ENCODE peak calls at places on chromosomes 3 and 15, in nine cellular contexts. One of them, this sample, is unnamed.

GRCh38 chr3:13288732-13289718 is 131.1 kb downstream of the NUP210 start:
- DNase-seq in anterior cingulate cortex: no peak
- DNase-seq in activated CD4-positive, alpha-beta T cell treated with anti-CD3 and anti-CD28 coated beads for 48 hours: no peak
- DNase-seq in amniotic epithelial cell: no peak
- DNase-seq in HFFc6: no peak
- DNase-seq in heart left ventricle: no peak
- DNase-seq in HuH-7: no peak
- DNase-seq in endothelial cell: no peak
- DNase-seq in caudate nucleus: no peak
- DNase-seq in this sample: no peak

GRCh38 chr15:31272558-31273257 is 53.9 kb upstream of the KLF13 start:
- DNase-seq in anterior cingulate cortex: no peak
- DNase-seq in activated CD4-positive, alpha-beta T cell treated with anti-CD3 and anti-CD28 coated beads for 48 hours: no peak
- DNase-seq in amniotic epithelial cell: no peak
- DNase-seq in HFFc6: no peak
- DNase-seq in heart left ventricle: peak
- DNase-seq in HuH-7: no peak
- DNase-seq in endothelial cell: no peak
- DNase-seq in caudate nucleus: no peak
- DNase-seq in this sample: no peak

GRCh38 chr15:70240082-70240481 is 142.4 kb upstream of the TLE3 start:
- DNase-seq in anterior cingulate cortex: no peak
- DNase-seq in activated CD4-positive, alpha-beta T cell treated with anti-CD3 and anti-CD28 coated beads for 48 hours: peak
- DNase-seq in amniotic epithelial cell: no peak
- DNase-seq in HFFc6: no peak
- DNase-seq in heart left ventricle: no peak
- DNase-seq in HuH-7: no peak
- DNase-seq in endothelial cell: no peak
- DNase-seq in caudate nucleus: no peak
- DNase-seq in this sample: no peak

GRCh38 chr15:50227076-50227475 is 38.5 kb downstream of the HDC start:
- DNase-seq in anterior cingulate cortex: no peak
- DNase-seq in activated CD4-positive, alpha-beta T cell treated with anti-CD3 and anti-CD28 coated beads for 48 hours: no peak
- DNase-seq in amniotic epithelial cell: peak
- DNase-seq in HFFc6: peak
- DNase-seq in heart left ventricle: no peak
- DNase-seq in HuH-7: no peak
- DNase-seq in endothelial cell: no peak
- DNase-seq in caudate nucleus: no peak
- DNase-seq in this sample: no peak

GRCh38 chr3:47082519-47082918 is 81.4 kb downstream of the SETD2 start:
- DNase-seq in anterior cingulate cortex: no peak
- DNase-seq in activated CD4-positive, alpha-beta T cell treated with anti-CD3 and anti-CD28 coated beads for 48 hours: no peak
- DNase-seq in amniotic epithelial cell: peak
- DNase-seq in HFFc6: peak
- DNase-seq in heart left ventricle: no peak
- DNase-seq in HuH-7: no peak
- DNase-seq in endothelial cell: no peak
- DNase-seq in caudate nucleus: no peak
- DNase-seq in this sample: no peak

GRCh38 chr15:60389261-60390077 is 8.3 kb downstream of the ANXA2 start:
- DNase-seq in anterior cingulate cortex: no peak
- DNase-seq in activated CD4-positive, alpha-beta T cell treated with anti-CD3 and anti-CD28 coated beads for 48 hours: peak
- DNase-seq in amniotic epithelial cell: no peak
- DNase-seq in HFFc6: no peak
- DNase-seq in heart left ventricle: no peak
- DNase-seq in HuH-7: no peak
- DNase-seq in endothelial cell: no peak
- DNase-seq in caudate nucleus: no peak
- DNase-seq in this sample: peak

GRCh38 chr15:33195283-33195682 is 769 bp upstream of the FMN1 start:
- DNase-seq in anterior cingulate cortex: no peak
- DNase-seq in activated CD4-positive, alpha-beta T cell treated with anti-CD3 and anti-CD28 coated beads for 48 hours: peak
- DNase-seq in amniotic epithelial cell: no peak
- DNase-seq in HFFc6: no peak
- DNase-seq in heart left ventricle: no peak
- DNase-seq in HuH-7: no peak
- DNase-seq in endothelial cell: no peak
- DNase-seq in caudate nucleus: no peak
- DNase-seq in this sample: no peak

GRCh38 chr3:87053548-87053947 is 62.6 kb upstream of the VGLL3 start:
- DNase-seq in anterior cingulate cortex: no peak
- DNase-seq in activated CD4-positive, alpha-beta T cell treated with anti-CD3 and anti-CD28 coated beads for 48 hours: no peak
- DNase-seq in amniotic epithelial cell: no peak
- DNase-seq in HFFc6: no peak
- DNase-seq in heart left ventricle: no peak
- DNase-seq in HuH-7: no peak
- DNase-seq in endothelial cell: no peak
- DNase-seq in caudate nucleus: no peak
- DNase-seq in this sample: no peak

GRCh38 chr15:90885432-90886290 is 1.4 kb downstream of the FES start:
- DNase-seq in anterior cingulate cortex: peak
- DNase-seq in activated CD4-positive, alpha-beta T cell treated with anti-CD3 and anti-CD28 coated beads for 48 hours: peak
- DNase-seq in amniotic epithelial cell: peak
- DNase-seq in HFFc6: no peak
- DNase-seq in heart left ventricle: peak
- DNase-seq in HuH-7: peak
- DNase-seq in endothelial cell: peak
- DNase-seq in caudate nucleus: peak
- DNase-seq in this sample: no peak

GRCh38 chr15:47374222-47374621 is 343.1 kb upstream of the SEMA6D start:
- DNase-seq in anterior cingulate cortex: no peak
- DNase-seq in activated CD4-positive, alpha-beta T cell treated with anti-CD3 and anti-CD28 coated beads for 48 hours: no peak
- DNase-seq in amniotic epithelial cell: peak
- DNase-seq in HFFc6: peak
- DNase-seq in heart left ventricle: no peak
- DNase-seq in HuH-7: peak
- DNase-seq in endothelial cell: peak
- DNase-seq in caudate nucleus: no peak
- DNase-seq in this sample: no peak

GRCh38 chr3:136069933-136070332 is 104.4 kb downstream of the PPP2R3A start:
- DNase-seq in anterior cingulate cortex: no peak
- DNase-seq in activated CD4-positive, alpha-beta T cell treated with anti-CD3 and anti-CD28 coated beads for 48 hours: no peak
- DNase-seq in amniotic epithelial cell: no peak
- DNase-seq in HFFc6: peak
- DNase-seq in heart left ventricle: no peak
- DNase-seq in HuH-7: no peak
- DNase-seq in endothelial cell: no peak
- DNase-seq in caudate nucleus: no peak
- DNase-seq in this sample: no peak

GRCh38 chr15:27690290-27690689 is 408.8 kb downstream of the OCA2 start:
- DNase-seq in anterior cingulate cortex: no peak
- DNase-seq in activated CD4-positive, alpha-beta T cell treated with anti-CD3 and anti-CD28 coated beads for 48 hours: no peak
- DNase-seq in amniotic epithelial cell: no peak
- DNase-seq in HFFc6: no peak
- DNase-seq in heart left ventricle: no peak
- DNase-seq in HuH-7: no peak
- DNase-seq in endothelial cell: no peak
- DNase-seq in caudate nucleus: no peak
- DNase-seq in this sample: no peak

GRCh38 chr3:166706094-166706493 is 674.0 kb downstream of the ZBBX start:
- DNase-seq in anterior cingulate cortex: no peak
- DNase-seq in activated CD4-positive, alpha-beta T cell treated with anti-CD3 and anti-CD28 coated beads for 48 hours: no peak
- DNase-seq in amniotic epithelial cell: no peak
- DNase-seq in HFFc6: no peak
- DNase-seq in heart left ventricle: no peak
- DNase-seq in HuH-7: no peak
- DNase-seq in endothelial cell: no peak
- DNase-seq in caudate nucleus: no peak
- DNase-seq in this sample: no peak

GRCh38 chr3:89145995-89146394 is 38.6 kb downstream of the EPHA3 start:
- DNase-seq in anterior cingulate cortex: no peak
- DNase-seq in activated CD4-positive, alpha-beta T cell treated with anti-CD3 and anti-CD28 coated beads for 48 hours: no peak
- DNase-seq in amniotic epithelial cell: peak
- DNase-seq in HFFc6: no peak
- DNase-seq in heart left ventricle: no peak
- DNase-seq in HuH-7: no peak
- DNase-seq in endothelial cell: no peak
- DNase-seq in caudate nucleus: no peak
- DNase-seq in this sample: no peak

GRCh38 chr3:13850161-13850945 is 29.5 kb downstream of the WNT7A start:
- DNase-seq in anterior cingulate cortex: no peak
- DNase-seq in activated CD4-positive, alpha-beta T cell treated with anti-CD3 and anti-CD28 coated beads for 48 hours: no peak
- DNase-seq in amniotic epithelial cell: no peak
- DNase-seq in HFFc6: peak
- DNase-seq in heart left ventricle: no peak
- DNase-seq in HuH-7: no peak
- DNase-seq in endothelial cell: no peak
- DNase-seq in caudate nucleus: no peak
- DNase-seq in this sample: peak

GRCh38 chr3:94412966-94413720 is 350.3 kb downstream of the NSUN3 start:
- DNase-seq in anterior cingulate cortex: no peak
- DNase-seq in activated CD4-positive, alpha-beta T cell treated with anti-CD3 and anti-CD28 coated beads for 48 hours: no peak
- DNase-seq in amniotic epithelial cell: no peak
- DNase-seq in HFFc6: no peak
- DNase-seq in heart left ventricle: no peak
- DNase-seq in HuH-7: no peak
- DNase-seq in endothelial cell: no peak
- DNase-seq in caudate nucleus: no peak
- DNase-seq in this sample: no peak

GRCh38 chr3:31960793-31961431 is 20.1 kb downstream of the OSBPL10 start:
- DNase-seq in anterior cingulate cortex: no peak
- DNase-seq in activated CD4-positive, alpha-beta T cell treated with anti-CD3 and anti-CD28 coated beads for 48 hours: no peak
- DNase-seq in amniotic epithelial cell: peak
- DNase-seq in HFFc6: peak
- DNase-seq in heart left ventricle: no peak
- DNase-seq in HuH-7: no peak
- DNase-seq in endothelial cell: no peak
- DNase-seq in caudate nucleus: no peak
- DNase-seq in this sample: no peak

GRCh38 chr3:6455031-6455430 is 405.9 kb upstream of the GRM7 start:
- DNase-seq in anterior cingulate cortex: no peak
- DNase-seq in activated CD4-positive, alpha-beta T cell treated with anti-CD3 and anti-CD28 coated beads for 48 hours: no peak
- DNase-seq in amniotic epithelial cell: no peak
- DNase-seq in HFFc6: no peak
- DNase-seq in heart left ventricle: no peak
- DNase-seq in HuH-7: no peak
- DNase-seq in endothelial cell: no peak
- DNase-seq in caudate nucleus: no peak
- DNase-seq in this sample: no peak

GRCh38 chr3:54213910-54214309 is 91.6 kb downstream of the CACNA2D3 start:
- DNase-seq in anterior cingulate cortex: no peak
- DNase-seq in activated CD4-positive, alpha-beta T cell treated with anti-CD3 and anti-CD28 coated beads for 48 hours: no peak
- DNase-seq in amniotic epithelial cell: no peak
- DNase-seq in HFFc6: no peak
- DNase-seq in heart left ventricle: no peak
- DNase-seq in HuH-7: no peak
- DNase-seq in endothelial cell: no peak
- DNase-seq in caudate nucleus: no peak
- DNase-seq in this sample: no peak

GRCh38 chr3:152259480-152259879 is 9.2 kb upstream of the MBNL1 start:
- DNase-seq in anterior cingulate cortex: no peak
- DNase-seq in activated CD4-positive, alpha-beta T cell treated with anti-CD3 and anti-CD28 coated beads for 48 hours: no peak
- DNase-seq in amniotic epithelial cell: no peak
- DNase-seq in HFFc6: no peak
- DNase-seq in heart left ventricle: no peak
- DNase-seq in HuH-7: no peak
- DNase-seq in endothelial cell: no peak
- DNase-seq in caudate nucleus: no peak
- DNase-seq in this sample: no peak

GRCh38 chr3:197487911-197488391 is 67.8 kb downstream of the BDH1 start:
- DNase-seq in anterior cingulate cortex: no peak
- DNase-seq in activated CD4-positive, alpha-beta T cell treated with anti-CD3 and anti-CD28 coated beads for 48 hours: no peak
- DNase-seq in amniotic epithelial cell: peak
- DNase-seq in HFFc6: peak
- DNase-seq in heart left ventricle: peak
- DNase-seq in HuH-7: no peak
- DNase-seq in endothelial cell: no peak
- DNase-seq in caudate nucleus: no peak
- DNase-seq in this sample: no peak

GRCh38 chr15:34583399-34584320 is at the start of gene GOLGA8B:
- DNase-seq in anterior cingulate cortex: peak
- DNase-seq in activated CD4-positive, alpha-beta T cell treated with anti-CD3 and anti-CD28 coated beads for 48 hours: peak
- DNase-seq in amniotic epithelial cell: peak
- DNase-seq in HFFc6: peak
- DNase-seq in heart left ventricle: peak
- DNase-seq in HuH-7: peak
- DNase-seq in endothelial cell: peak
- DNase-seq in caudate nucleus: peak
- DNase-seq in this sample: peak

GRCh38 chr15:24848050-24848449 is 106.7 kb upstream of the SNRPN start:
- DNase-seq in anterior cingulate cortex: peak
- DNase-seq in activated CD4-positive, alpha-beta T cell treated with anti-CD3 and anti-CD28 coated beads for 48 hours: peak
- DNase-seq in amniotic epithelial cell: peak
- DNase-seq in HFFc6: no peak
- DNase-seq in heart left ventricle: peak
- DNase-seq in HuH-7: no peak
- DNase-seq in endothelial cell: peak
- DNase-seq in caudate nucleus: no peak
- DNase-seq in this sample: no peak